ENCODE peak calls at places on chromosomes 4 and X, in six cellular contexts. One of them, this sample, is unnamed.

GRCh38 chr4:181854142-181854541 is 389.1 kb upstream of the TENM3 start:
- DNase-seq in GM12892: no peak
- DNase-seq in amniotic epithelial cell: no peak
- DNase-seq in fibroblast of mammary gland: peak; percentile 6
- DNase-seq in D721Med: no peak
- DNase-seq in NCI-H1048: no peak
- DNase-seq in this sample: no peak

GRCh38 chr4:6607368-6608050 is 32.5 kb downstream of the MAN2B2 start:
- DNase-seq in GM12892: no peak
- DNase-seq in amniotic epithelial cell: no peak
- DNase-seq in fibroblast of mammary gland: no peak
- DNase-seq in D721Med: no peak
- DNase-seq in NCI-H1048: no peak
- DNase-seq in this sample: no peak

GRCh38 chr4:62051332-62051731 is 851.2 kb downstream of the ADGRL3 start:
- DNase-seq in GM12892: no peak
- DNase-seq in amniotic epithelial cell: no peak
- DNase-seq in fibroblast of mammary gland: no peak
- DNase-seq in D721Med: no peak
- DNase-seq in NCI-H1048: no peak
- DNase-seq in this sample: no peak

GRCh38 chr4:8478801-8479744 is 38.5 kb downstream of the TRMT44 start:
- DNase-seq in GM12892: no peak
- DNase-seq in amniotic epithelial cell: peak; percentile 85
- DNase-seq in fibroblast of mammary gland: peak; percentile 80
- DNase-seq in D721Med: no peak
- DNase-seq in NCI-H1048: no peak
- DNase-seq in this sample: no peak

GRCh38 chr4:38503689-38504395 is 160.2 kb upstream of the KLF3 start:
- DNase-seq in GM12892: no peak
- DNase-seq in amniotic epithelial cell: no peak
- DNase-seq in fibroblast of mammary gland: no peak
- DNase-seq in D721Med: no peak
- DNase-seq in NCI-H1048: no peak
- DNase-seq in this sample: no peak

GRCh38 chr4:126213996-126214395 is 899.2 kb downstream of the FAT4 start:
- DNase-seq in GM12892: no peak
- DNase-seq in amniotic epithelial cell: no peak
- DNase-seq in fibroblast of mammary gland: no peak
- DNase-seq in D721Med: no peak
- DNase-seq in NCI-H1048: no peak
- DNase-seq in this sample: no peak

GRCh38 chr4:14908635-14909034 is 93.6 kb upstream of the CPEB2 start:
- DNase-seq in GM12892: no peak
- DNase-seq in amniotic epithelial cell: peak; percentile 48
- DNase-seq in fibroblast of mammary gland: peak; percentile 30
- DNase-seq in D721Med: no peak
- DNase-seq in NCI-H1048: no peak
- DNase-seq in this sample: no peak

GRCh38 chr4:40514409-40515025 is 115.1 kb downstream of the RBM47 start:
- DNase-seq in GM12892: no peak
- DNase-seq in amniotic epithelial cell: no peak
- DNase-seq in fibroblast of mammary gland: no peak
- DNase-seq in D721Med: no peak
- DNase-seq in NCI-H1048: peak; percentile 53
- DNase-seq in this sample: peak; percentile 72

GRCh38 chr4:69066945-69067344 is 29.3 kb upstream of the UGT2B7 start:
- DNase-seq in GM12892: no peak
- DNase-seq in amniotic epithelial cell: peak; percentile 80
- DNase-seq in fibroblast of mammary gland: peak; percentile 14
- DNase-seq in D721Med: no peak
- DNase-seq in NCI-H1048: no peak
- DNase-seq in this sample: no peak

GRCh38 chrX:3154386-3154991 is 113.2 kb downstream of the ARSF start:
- DNase-seq in GM12892: no peak
- DNase-seq in amniotic epithelial cell: no peak
- DNase-seq in fibroblast of mammary gland: no peak
- DNase-seq in D721Med: no peak
- DNase-seq in NCI-H1048: no peak
- DNase-seq in this sample: no peak

GRCh38 chr4:158964728-158965124 is 138.2 kb upstream of the RAPGEF2 start:
- DNase-seq in GM12892: no peak
- DNase-seq in amniotic epithelial cell: no peak
- DNase-seq in fibroblast of mammary gland: no peak
- DNase-seq in D721Med: no peak
- DNase-seq in NCI-H1048: no peak
- DNase-seq in this sample: no peak

GRCh38 chr4:136505020-136505419 is 1027.3 kb downstream of the PCDH18 start:
- DNase-seq in GM12892: no peak
- DNase-seq in amniotic epithelial cell: peak; percentile 47
- DNase-seq in fibroblast of mammary gland: no peak
- DNase-seq in D721Med: no peak
- DNase-seq in NCI-H1048: no peak
- DNase-seq in this sample: peak; percentile 3

GRCh38 chr4:844752-845232 is 18.9 kb upstream of the CPLX1 start:
- DNase-seq in GM12892: no peak
- DNase-seq in amniotic epithelial cell: no peak
- DNase-seq in fibroblast of mammary gland: no peak
- DNase-seq in D721Med: no peak
- DNase-seq in NCI-H1048: no peak
- DNase-seq in this sample: no peak

GRCh38 chr4:101019313-101019712 is 328.0 kb downstream of the PPP3CA start:
- DNase-seq in GM12892: no peak
- DNase-seq in amniotic epithelial cell: no peak
- DNase-seq in fibroblast of mammary gland: no peak
- DNase-seq in D721Med: no peak
- DNase-seq in NCI-H1048: no peak
- DNase-seq in this sample: no peak

GRCh38 chr4:87527446-87528240 is 1.5 kb downstream of the SPARCL1 start:
- DNase-seq in GM12892: no peak
- DNase-seq in amniotic epithelial cell: no peak
- DNase-seq in fibroblast of mammary gland: peak; percentile 57
- DNase-seq in D721Med: no peak
- DNase-seq in NCI-H1048: no peak
- DNase-seq in this sample: no peak

GRCh38 chr4:21973850-21974249 is 25.3 kb upstream of the KCNIP4 start:
- DNase-seq in GM12892: no peak
- DNase-seq in amniotic epithelial cell: no peak
- DNase-seq in fibroblast of mammary gland: no peak
- DNase-seq in D721Med: no peak
- DNase-seq in NCI-H1048: no peak
- DNase-seq in this sample: no peak

GRCh38 chr4:108937066-108937465 is 174.2 kb upstream of the ETNPPL start:
- DNase-seq in GM12892: no peak
- DNase-seq in amniotic epithelial cell: no peak
- DNase-seq in fibroblast of mammary gland: no peak
- DNase-seq in D721Med: no peak
- DNase-seq in NCI-H1048: no peak
- DNase-seq in this sample: no peak

GRCh38 chr4:10526431-10527222 is 69.4 kb upstream of the ZNF518B start:
- DNase-seq in GM12892: no peak
- DNase-seq in amniotic epithelial cell: no peak
- DNase-seq in fibroblast of mammary gland: no peak
- DNase-seq in D721Med: no peak
- DNase-seq in NCI-H1048: no peak
- DNase-seq in this sample: no peak

GRCh38 chr4:71602271-71602890 is 181.5 kb downstream of the GC start:
- DNase-seq in GM12892: no peak
- DNase-seq in amniotic epithelial cell: peak; percentile 79
- DNase-seq in fibroblast of mammary gland: no peak
- DNase-seq in D721Med: no peak
- DNase-seq in NCI-H1048: no peak
- DNase-seq in this sample: no peak

GRCh38 chr4:52103314-52103713 is 52.2 kb downstream of the SPATA18 start:
- DNase-seq in GM12892: no peak
- DNase-seq in amniotic epithelial cell: no peak
- DNase-seq in fibroblast of mammary gland: peak; percentile 63
- DNase-seq in D721Med: no peak
- DNase-seq in NCI-H1048: no peak
- DNase-seq in this sample: peak; percentile 10

GRCh38 chr4:129672941-129673340 is 577.0 kb downstream of the C4orf33 start:
- DNase-seq in GM12892: no peak
- DNase-seq in amniotic epithelial cell: no peak
- DNase-seq in fibroblast of mammary gland: no peak
- DNase-seq in D721Med: no peak
- DNase-seq in NCI-H1048: no peak
- DNase-seq in this sample: no peak

GRCh38 chrX:107674480-107675364 is 46.4 kb downstream of the PRPS1 start:
- DNase-seq in GM12892: no peak
- DNase-seq in amniotic epithelial cell: peak; percentile 88
- DNase-seq in fibroblast of mammary gland: peak; percentile 95
- DNase-seq in D721Med: no peak
- DNase-seq in NCI-H1048: no peak
- DNase-seq in this sample: no peak

GRCh38 chrX:41304178-41304577 is 29.8 kb upstream of the DDX3X start:
- DNase-seq in GM12892: no peak
- DNase-seq in amniotic epithelial cell: no peak
- DNase-seq in fibroblast of mammary gland: no peak
- DNase-seq in D721Med: no peak
- DNase-seq in NCI-H1048: no peak
- DNase-seq in this sample: no peak

GRCh38 chr4:36004231-36004851 is 240.0 kb downstream of the ARAP2 start:
- DNase-seq in GM12892: no peak
- DNase-seq in amniotic epithelial cell: peak; percentile 63
- DNase-seq in fibroblast of mammary gland: no peak
- DNase-seq in D721Med: no peak
- DNase-seq in NCI-H1048: no peak
- DNase-seq in this sample: no peak

GRCh38 chrX:68703369-68703768 is 55.9 kb downstream of the STARD8 start:
- DNase-seq in GM12892: no peak
- DNase-seq in amniotic epithelial cell: no peak
- DNase-seq in fibroblast of mammary gland: no peak
- DNase-seq in D721Med: no peak
- DNase-seq in NCI-H1048: no peak
- DNase-seq in this sample: no peak

GRCh38 chrX:100812216-100813158 is 7.7 kb upstream of the CSTF2 start:
- DNase-seq in GM12892: no peak
- DNase-seq in amniotic epithelial cell: no peak
- DNase-seq in fibroblast of mammary gland: no peak
- DNase-seq in D721Med: no peak
- DNase-seq in NCI-H1048: no peak
- DNase-seq in this sample: no peak

GRCh38 chr4:7333024-7333780 is 101.5 kb downstream of the PSAPL1 start:
- DNase-seq in GM12892: no peak
- DNase-seq in amniotic epithelial cell: no peak
- DNase-seq in fibroblast of mammary gland: no peak
- DNase-seq in D721Med: no peak
- DNase-seq in NCI-H1048: no peak
- DNase-seq in this sample: no peak

GRCh38 chr4:141210168-141210567 is 10.5 kb upstream of the ZNF330 start:
- DNase-seq in GM12892: no peak
- DNase-seq in amniotic epithelial cell: no peak
- DNase-seq in fibroblast of mammary gland: no peak
- DNase-seq in D721Med: no peak
- DNase-seq in NCI-H1048: no peak
- DNase-seq in this sample: no peak

GRCh38 chr4:78951862-78952472 is 12.7 kb upstream of the PAQR3 start:
- DNase-seq in GM12892: no peak
- DNase-seq in amniotic epithelial cell: peak; percentile 41
- DNase-seq in fibroblast of mammary gland: peak; percentile 60
- DNase-seq in D721Med: no peak
- DNase-seq in NCI-H1048: no peak
- DNase-seq in this sample: peak; percentile 10

GRCh38 chrX:16869393-16870094 is 618 bp downstream of the RBBP7 start:
- DNase-seq in GM12892: peak; percentile 31
- DNase-seq in amniotic epithelial cell: peak; percentile 10
- DNase-seq in fibroblast of mammary gland: no peak
- DNase-seq in D721Med: no peak
- DNase-seq in NCI-H1048: no peak
- DNase-seq in this sample: peak; percentile 13

GRCh38 chrX:13489451-13489850 is 80.0 kb upstream of the EGFL6 start:
- DNase-seq in GM12892: no peak
- DNase-seq in amniotic epithelial cell: peak; percentile 72
- DNase-seq in fibroblast of mammary gland: peak; percentile 86
- DNase-seq in D721Med: no peak
- DNase-seq in NCI-H1048: no peak
- DNase-seq in this sample: no peak

GRCh38 chr4:8542776-8543525 is 37.2 kb upstream of the GPR78 start:
- DNase-seq in GM12892: peak; percentile 2
- DNase-seq in amniotic epithelial cell: no peak
- DNase-seq in fibroblast of mammary gland: no peak
- DNase-seq in D721Med: no peak
- DNase-seq in NCI-H1048: no peak
- DNase-seq in this sample: no peak

GRCh38 chr4:4289055-4289454 is 899 bp downstream of the LYAR start:
- DNase-seq in GM12892: no peak
- DNase-seq in amniotic epithelial cell: no peak
- DNase-seq in fibroblast of mammary gland: no peak
- DNase-seq in D721Med: no peak
- DNase-seq in NCI-H1048: no peak
- DNase-seq in this sample: no peak

GRCh38 chr4:56689231-56689630 is 8.1 kb upstream of the HOPX start:
- DNase-seq in GM12892: no peak
- DNase-seq in amniotic epithelial cell: no peak
- DNase-seq in fibroblast of mammary gland: no peak
- DNase-seq in D721Med: no peak
- DNase-seq in NCI-H1048: no peak
- DNase-seq in this sample: no peak

GRCh38 chrX:48648299-48648698 is 35.3 kb upstream of the WAS start:
- DNase-seq in GM12892: no peak
- DNase-seq in amniotic epithelial cell: peak; percentile 53
- DNase-seq in fibroblast of mammary gland: peak; percentile 63
- DNase-seq in D721Med: peak; percentile 21
- DNase-seq in NCI-H1048: no peak
- DNase-seq in this sample: peak; percentile 7